ENCODE peak calls at places on chromosomes 11 and 22, in five cellular contexts. One of them, this sample, is unnamed.

GRCh38 chr22:28670691-28671261 is 8.9 kb downstream of the TTC28 start:
- DNase-seq in cardiac muscle cell: no peak
- DNase-seq in psoas muscle: no peak
- DNase-seq in CD8-positive, alpha-beta T cell: no peak
- DNase-seq in astrocyte of the spinal cord: no peak
- DNase-seq in this sample: no peak

GRCh38 chr11:111674941-111675340 is 72.7 kb downstream of the SIK2 start:
- DNase-seq in cardiac muscle cell: no peak
- DNase-seq in psoas muscle: no peak
- DNase-seq in CD8-positive, alpha-beta T cell: no peak
- DNase-seq in astrocyte of the spinal cord: no peak
- DNase-seq in this sample: no peak

GRCh38 chr22:20567371-20567847 is 60.0 kb downstream of the MED15 start:
- DNase-seq in cardiac muscle cell: no peak
- DNase-seq in psoas muscle: no peak
- DNase-seq in CD8-positive, alpha-beta T cell: no peak
- DNase-seq in astrocyte of the spinal cord: peak
- DNase-seq in this sample: peak

GRCh38 chr11:124946735-124947141 is 7.3 kb upstream of the CCDC15 start:
- DNase-seq in cardiac muscle cell: no peak
- DNase-seq in psoas muscle: no peak
- DNase-seq in CD8-positive, alpha-beta T cell: no peak
- DNase-seq in astrocyte of the spinal cord: peak
- DNase-seq in this sample: no peak

GRCh38 chr22:43861529-43861928 is 784 bp downstream of the SULT4A1 start:
- DNase-seq in cardiac muscle cell: peak
- DNase-seq in psoas muscle: no peak
- DNase-seq in CD8-positive, alpha-beta T cell: no peak
- DNase-seq in astrocyte of the spinal cord: no peak
- DNase-seq in this sample: peak

GRCh38 chr22:21714059-21714770 is 21.4 kb downstream of the YPEL1 start:
- DNase-seq in cardiac muscle cell: no peak
- DNase-seq in psoas muscle: no peak
- DNase-seq in CD8-positive, alpha-beta T cell: no peak
- DNase-seq in astrocyte of the spinal cord: no peak
- DNase-seq in this sample: no peak

GRCh38 chr11:99422581-99423434 is 402.1 kb downstream of the CNTN5 start:
- DNase-seq in cardiac muscle cell: no peak
- DNase-seq in psoas muscle: no peak
- DNase-seq in CD8-positive, alpha-beta T cell: no peak
- DNase-seq in astrocyte of the spinal cord: peak
- DNase-seq in this sample: no peak

GRCh38 chr11:65316311-65316978 is 1.8 kb downstream of the CDC42EP2 start:
- DNase-seq in cardiac muscle cell: peak
- DNase-seq in psoas muscle: peak
- DNase-seq in CD8-positive, alpha-beta T cell: no peak
- DNase-seq in astrocyte of the spinal cord: peak
- DNase-seq in this sample: no peak

GRCh38 chr11:106708348-106708747 is 309.9 kb downstream of the GUCY1A2 start:
- DNase-seq in cardiac muscle cell: no peak
- DNase-seq in psoas muscle: no peak
- DNase-seq in CD8-positive, alpha-beta T cell: no peak
- DNase-seq in astrocyte of the spinal cord: no peak
- DNase-seq in this sample: no peak

GRCh38 chr11:125675196-125675595 is 5.5 kb downstream of the ACRV1 start:
- DNase-seq in cardiac muscle cell: no peak
- DNase-seq in psoas muscle: no peak
- DNase-seq in CD8-positive, alpha-beta T cell: no peak
- DNase-seq in astrocyte of the spinal cord: no peak
- DNase-seq in this sample: no peak

GRCh38 chr22:38462960-38463784 is 4.7 kb upstream of the KDELR3 start:
- DNase-seq in cardiac muscle cell: peak
- DNase-seq in psoas muscle: peak
- DNase-seq in CD8-positive, alpha-beta T cell: no peak
- DNase-seq in astrocyte of the spinal cord: no peak
- DNase-seq in this sample: no peak

GRCh38 chr22:26328221-26328620 is 100.8 kb upstream of the ASPHD2 start:
- DNase-seq in cardiac muscle cell: no peak
- DNase-seq in psoas muscle: no peak
- DNase-seq in CD8-positive, alpha-beta T cell: no peak
- DNase-seq in astrocyte of the spinal cord: no peak
- DNase-seq in this sample: no peak

GRCh38 chr22:26325641-26326040 is 103.4 kb upstream of the ASPHD2 start:
- DNase-seq in cardiac muscle cell: no peak
- DNase-seq in psoas muscle: no peak
- DNase-seq in CD8-positive, alpha-beta T cell: no peak
- DNase-seq in astrocyte of the spinal cord: no peak
- DNase-seq in this sample: no peak

GRCh38 chr22:26324150-26324549 is 104.9 kb upstream of the ASPHD2 start:
- DNase-seq in cardiac muscle cell: no peak
- DNase-seq in psoas muscle: no peak
- DNase-seq in CD8-positive, alpha-beta T cell: no peak
- DNase-seq in astrocyte of the spinal cord: no peak
- DNase-seq in this sample: no peak

GRCh38 chr22:26327306-26327705 is 101.8 kb upstream of the ASPHD2 start:
- DNase-seq in cardiac muscle cell: no peak
- DNase-seq in psoas muscle: no peak
- DNase-seq in CD8-positive, alpha-beta T cell: no peak
- DNase-seq in astrocyte of the spinal cord: no peak
- DNase-seq in this sample: no peak

DNA sequence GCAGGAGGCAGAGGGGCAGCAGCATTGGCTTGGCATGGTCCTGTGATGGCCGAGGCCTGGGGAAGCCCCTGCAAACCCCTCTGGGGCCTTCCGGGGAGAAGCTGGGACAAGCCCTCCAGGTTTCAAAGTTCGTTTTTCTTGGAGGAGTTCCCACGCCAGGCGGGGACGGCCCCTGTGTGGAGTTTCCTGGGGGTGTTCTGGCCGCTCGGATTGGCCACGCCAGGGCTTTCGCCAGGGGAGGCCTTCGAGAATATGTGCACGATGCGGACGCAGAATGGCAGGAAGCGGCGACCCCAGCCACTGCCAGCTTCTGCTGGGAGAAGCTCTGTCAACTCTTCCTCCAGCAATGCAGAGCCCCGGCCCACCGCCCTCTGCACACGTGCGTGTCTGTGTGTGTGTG is 102.3 kb upstream of the ASPHD2 start:
- DNase-seq in cardiac muscle cell: no peak
- DNase-seq in psoas muscle: no peak
- DNase-seq in CD8-positive, alpha-beta T cell: no peak
- DNase-seq in astrocyte of the spinal cord: no peak
- DNase-seq in this sample: no peak
- TF ChIP-seq CTCF in cardiac muscle cell: no peak
- TF ChIP-seq CTCF in psoas muscle: no peak
- TF ChIP-seq CTCF in CD8-positive, alpha-beta T cell: no peak
- TF ChIP-seq CTCF in astrocyte of the spinal cord: no peak
- TF ChIP-seq CTCF in this sample: no peak

GRCh38 chr11:75731095-75731494 is 13.5 kb downstream of the MOGAT2 start:
- DNase-seq in cardiac muscle cell: no peak
- DNase-seq in psoas muscle: no peak
- DNase-seq in CD8-positive, alpha-beta T cell: no peak
- DNase-seq in astrocyte of the spinal cord: no peak
- DNase-seq in this sample: no peak
- TF ChIP-seq CTCF in cardiac muscle cell: no peak
- TF ChIP-seq CTCF in psoas muscle: no peak
- TF ChIP-seq CTCF in CD8-positive, alpha-beta T cell: no peak
- TF ChIP-seq CTCF in astrocyte of the spinal cord: no peak
- TF ChIP-seq CTCF in this sample: no peak

GRCh38 chr11:100929377-100929776 is 200.2 kb downstream of the PGR start:
- DNase-seq in cardiac muscle cell: peak
- DNase-seq in psoas muscle: no peak
- DNase-seq in CD8-positive, alpha-beta T cell: no peak
- DNase-seq in astrocyte of the spinal cord: peak
- DNase-seq in this sample: no peak

GRCh38 chr11:100936781-100937180 is 192.8 kb downstream of the PGR start:
- DNase-seq in cardiac muscle cell: no peak
- DNase-seq in psoas muscle: no peak
- DNase-seq in CD8-positive, alpha-beta T cell: no peak
- DNase-seq in astrocyte of the spinal cord: no peak
- DNase-seq in this sample: no peak

GRCh38 chr11:100930185-100930778 is 199.3 kb downstream of the PGR start:
- DNase-seq in cardiac muscle cell: peak
- DNase-seq in psoas muscle: no peak
- DNase-seq in CD8-positive, alpha-beta T cell: no peak
- DNase-seq in astrocyte of the spinal cord: peak
- DNase-seq in this sample: peak

GRCh38 chr11:100928426-100928825 is 201.2 kb downstream of the PGR start:
- DNase-seq in cardiac muscle cell: no peak
- DNase-seq in psoas muscle: no peak
- DNase-seq in CD8-positive, alpha-beta T cell: no peak
- DNase-seq in astrocyte of the spinal cord: no peak
- DNase-seq in this sample: no peak

GRCh38 chr11:100932474-100933100 is 197.0 kb downstream of the PGR start:
- DNase-seq in cardiac muscle cell: peak
- DNase-seq in psoas muscle: no peak
- DNase-seq in CD8-positive, alpha-beta T cell: no peak
- DNase-seq in astrocyte of the spinal cord: peak
- DNase-seq in this sample: no peak
- TF ChIP-seq CTCF in cardiac muscle cell: peak
- TF ChIP-seq CTCF in psoas muscle: peak
- TF ChIP-seq CTCF in CD8-positive, alpha-beta T cell: no peak
- TF ChIP-seq CTCF in astrocyte of the spinal cord: peak
- TF ChIP-seq CTCF in this sample: no peak

GRCh38 chr11:13357232-13357631 is 79.6 kb downstream of the BMAL1 start:
- DNase-seq in cardiac muscle cell: no peak
- DNase-seq in psoas muscle: no peak
- DNase-seq in CD8-positive, alpha-beta T cell: no peak
- DNase-seq in astrocyte of the spinal cord: no peak
- DNase-seq in this sample: no peak
- TF ChIP-seq CTCF in cardiac muscle cell: no peak
- TF ChIP-seq CTCF in psoas muscle: no peak
- TF ChIP-seq CTCF in CD8-positive, alpha-beta T cell: no peak
- TF ChIP-seq CTCF in astrocyte of the spinal cord: no peak
- TF ChIP-seq CTCF in this sample: no peak

GRCh38 chr22:42116848-42117424 is 13.7 kb downstream of the CYP2D6 start:
- DNase-seq in cardiac muscle cell: peak
- DNase-seq in psoas muscle: peak
- DNase-seq in CD8-positive, alpha-beta T cell: no peak
- DNase-seq in astrocyte of the spinal cord: no peak
- DNase-seq in this sample: no peak
- TF ChIP-seq CTCF in cardiac muscle cell: no peak
- TF ChIP-seq CTCF in psoas muscle: no peak
- TF ChIP-seq CTCF in CD8-positive, alpha-beta T cell: no peak
- TF ChIP-seq CTCF in astrocyte of the spinal cord: no peak
- TF ChIP-seq CTCF in this sample: no peak

GRCh38 chr11:67239795-67240574 is 26.3 kb upstream of the GRK2 start:
- DNase-seq in cardiac muscle cell: peak
- DNase-seq in psoas muscle: peak
- DNase-seq in CD8-positive, alpha-beta T cell: peak
- DNase-seq in astrocyte of the spinal cord: peak
- DNase-seq in this sample: peak
- TF ChIP-seq CTCF in cardiac muscle cell: peak
- TF ChIP-seq CTCF in psoas muscle: no peak
- TF ChIP-seq CTCF in CD8-positive, alpha-beta T cell: no peak
- TF ChIP-seq CTCF in astrocyte of the spinal cord: peak
- TF ChIP-seq CTCF in this sample: no peak

GRCh38 chr11:58963551-58964075 is 24.3 kb downstream of the GLYATL1 start:
- DNase-seq in cardiac muscle cell: peak
- DNase-seq in psoas muscle: no peak
- DNase-seq in CD8-positive, alpha-beta T cell: no peak
- DNase-seq in astrocyte of the spinal cord: peak
- DNase-seq in this sample: peak
- TF ChIP-seq CTCF in cardiac muscle cell: no peak
- TF ChIP-seq CTCF in psoas muscle: no peak
- TF ChIP-seq CTCF in CD8-positive, alpha-beta T cell: no peak
- TF ChIP-seq CTCF in astrocyte of the spinal cord: peak
- TF ChIP-seq CTCF in this sample: no peak

GRCh38 chr11:75576017-75576416 is 14.0 kb downstream of the SERPINH1 start:
- DNase-seq in cardiac muscle cell: no peak
- DNase-seq in psoas muscle: no peak
- DNase-seq in CD8-positive, alpha-beta T cell: no peak
- DNase-seq in astrocyte of the spinal cord: no peak
- DNase-seq in this sample: no peak

GRCh38 chr11:75574698-75575265 is 12.7 kb downstream of the SERPINH1 start:
- DNase-seq in cardiac muscle cell: no peak
- DNase-seq in psoas muscle: no peak
- DNase-seq in CD8-positive, alpha-beta T cell: no peak
- DNase-seq in astrocyte of the spinal cord: no peak
- DNase-seq in this sample: no peak

GRCh38 chr11:75576445-75577049 is 14.5 kb downstream of the SERPINH1 start:
- DNase-seq in cardiac muscle cell: peak
- DNase-seq in psoas muscle: no peak
- DNase-seq in CD8-positive, alpha-beta T cell: no peak
- DNase-seq in astrocyte of the spinal cord: peak
- DNase-seq in this sample: peak

GRCh38 chr11:75578977-75579376 is 16.9 kb downstream of the SERPINH1 start:
- DNase-seq in cardiac muscle cell: no peak
- DNase-seq in psoas muscle: no peak
- DNase-seq in CD8-positive, alpha-beta T cell: no peak
- DNase-seq in astrocyte of the spinal cord: no peak
- DNase-seq in this sample: no peak

DNA sequence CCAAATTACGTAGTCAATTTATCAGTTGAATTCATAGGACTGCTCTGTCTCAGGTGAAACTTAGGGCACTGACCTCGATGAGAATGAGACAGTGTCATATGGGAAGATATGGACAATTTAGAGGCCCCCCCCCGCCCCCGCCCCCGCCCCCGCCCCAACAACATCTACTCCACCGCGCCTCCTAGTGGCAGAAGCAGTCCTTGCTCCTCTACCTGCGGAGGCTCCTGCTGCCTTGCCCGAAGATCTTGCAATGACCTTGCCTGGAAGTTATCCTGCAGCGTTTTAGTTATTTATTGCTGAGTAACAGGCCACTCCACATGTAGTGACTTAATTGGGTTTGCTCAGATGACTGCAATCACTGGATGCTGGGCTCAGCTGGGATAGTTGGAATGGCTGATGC is 15.1 kb downstream of the SERPINH1 start:
- DNase-seq in cardiac muscle cell: no peak
- DNase-seq in psoas muscle: peak
- DNase-seq in CD8-positive, alpha-beta T cell: peak
- DNase-seq in astrocyte of the spinal cord: no peak
- DNase-seq in this sample: peak
- TF ChIP-seq CTCF in cardiac muscle cell: peak
- TF ChIP-seq CTCF in psoas muscle: peak
- TF ChIP-seq CTCF in CD8-positive, alpha-beta T cell: peak
- TF ChIP-seq CTCF in astrocyte of the spinal cord: peak
- TF ChIP-seq CTCF in this sample: peak

DNA sequence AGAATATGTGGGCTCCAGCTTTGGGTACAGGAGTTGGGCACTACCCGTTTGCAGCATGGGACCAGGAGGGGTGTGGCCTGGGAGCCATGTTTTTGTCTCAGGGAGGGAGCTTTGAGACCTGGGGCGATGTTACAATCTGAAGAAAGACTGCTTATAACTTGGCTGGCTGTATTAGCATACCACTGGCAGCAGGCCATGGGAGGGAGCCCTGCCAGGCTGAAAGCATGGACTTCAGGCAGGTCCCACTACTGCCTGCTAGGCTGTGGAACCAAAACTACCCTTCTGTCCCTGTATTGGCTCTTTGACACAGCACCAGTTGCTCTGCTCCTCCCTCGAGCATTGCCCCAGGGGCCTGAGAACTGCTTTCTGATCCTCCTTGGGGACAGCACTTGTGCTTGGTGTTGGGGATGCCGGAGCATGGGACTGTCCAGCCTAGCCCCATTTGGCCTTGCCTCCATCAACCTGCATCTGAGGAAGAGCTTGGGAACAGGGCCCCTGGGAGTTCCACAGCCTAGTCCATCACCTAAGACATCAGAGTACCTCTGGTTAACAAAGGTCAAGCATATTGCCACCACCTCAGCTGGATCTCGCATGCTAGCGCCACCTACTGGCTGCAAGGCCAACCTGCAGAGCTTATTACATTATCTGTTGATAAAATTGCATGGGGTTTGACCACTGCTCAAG is 217.4 kb downstream of the SBF2 start:
- DNase-seq in cardiac muscle cell: peak
- DNase-seq in psoas muscle: peak
- DNase-seq in CD8-positive, alpha-beta T cell: no peak
- DNase-seq in astrocyte of the spinal cord: peak
- DNase-seq in this sample: peak
- TF ChIP-seq CTCF in cardiac muscle cell: peak
- TF ChIP-seq CTCF in psoas muscle: peak
- TF ChIP-seq CTCF in CD8-positive, alpha-beta T cell: no peak
- TF ChIP-seq CTCF in astrocyte of the spinal cord: peak
- TF ChIP-seq CTCF in this sample: peak

This sample was measured in Calu3.